ENCODE peak calls at places on chromosomes 3 and 15, in ten cellular contexts. One of them, this sample, is unnamed.

GRCh38 chr3:120203016-120203415 is 82.0 kb downstream of the GPR156 start:
- DNase-seq in suprapubic skin: no peak
- DNase-seq in psoas muscle: no peak
- DNase-seq in lower lobe of right lung: no peak
- DNase-seq in tibial nerve: no peak
- DNase-seq in SK-N-SH: no peak
- DNase-seq in pancreas: no peak
- DNase-seq in iPS DF 6.9: no peak
- DNase-seq in uterus: peak; percentile 29
- DNase-seq in astrocyte: peak; percentile 47
- DNase-seq in this sample: peak; percentile 94

GRCh38 chr3:100105536-100105935 is 8.8 kb downstream of the FILIP1L start:
- DNase-seq in suprapubic skin: no peak
- DNase-seq in SK-N-SH: no peak
- DNase-seq in psoas muscle: no peak
- DNase-seq in pancreas: no peak
- DNase-seq in iPS DF 6.9: no peak
- DNase-seq in astrocyte: no peak
- DNase-seq in uterus: no peak
- DNase-seq in lower lobe of right lung: no peak
- DNase-seq in tibial nerve: no peak
- DNase-seq in this sample: no peak

GRCh38 chr15:76239786-76240185 is 71.5 kb downstream of the ETFA start:
- DNase-seq in psoas muscle: no peak
- DNase-seq in SK-N-SH: no peak
- DNase-seq in suprapubic skin: no peak
- DNase-seq in uterus: no peak
- DNase-seq in astrocyte: peak; percentile 14
- DNase-seq in iPS DF 6.9: no peak
- DNase-seq in lower lobe of right lung: no peak
- DNase-seq in pancreas: no peak
- DNase-seq in tibial nerve: no peak
- DNase-seq in this sample: no peak

GRCh38 chr3:180036678-180037455 is at the start of gene PEX5L:
- DNase-seq in uterus: peak; percentile 13
- DNase-seq in suprapubic skin: no peak
- DNase-seq in astrocyte: peak; percentile 52
- DNase-seq in SK-N-SH: peak; percentile 82
- DNase-seq in iPS DF 6.9: peak; percentile 41
- DNase-seq in lower lobe of right lung: peak; percentile 57
- DNase-seq in pancreas: peak; percentile 78
- DNase-seq in psoas muscle: peak; percentile 54
- DNase-seq in tibial nerve: no peak
- DNase-seq in this sample: peak; percentile 57

GRCh38 chr3:71247221-71247947 is 336.1 kb downstream of the FOXP1 start:
- DNase-seq in tibial nerve: no peak
- DNase-seq in psoas muscle: no peak
- DNase-seq in SK-N-SH: peak; percentile 50
- DNase-seq in pancreas: no peak
- DNase-seq in astrocyte: no peak
- DNase-seq in suprapubic skin: no peak
- DNase-seq in uterus: no peak
- DNase-seq in lower lobe of right lung: no peak
- DNase-seq in iPS DF 6.9: peak; percentile 35
- DNase-seq in this sample: peak; percentile 27

GRCh38 chr3:32104492-32104891 is 1.9 kb upstream of the GPD1L start:
- DNase-seq in lower lobe of right lung: no peak
- DNase-seq in pancreas: no peak
- DNase-seq in iPS DF 6.9: no peak
- DNase-seq in SK-N-SH: no peak
- DNase-seq in suprapubic skin: no peak
- DNase-seq in uterus: no peak
- DNase-seq in psoas muscle: no peak
- DNase-seq in tibial nerve: no peak
- DNase-seq in astrocyte: no peak
- DNase-seq in this sample: no peak

GRCh38 chr15:36644156-36644896 is 64.9 kb downstream of the CDIN1 start:
- DNase-seq in tibial nerve: no peak
- DNase-seq in uterus: no peak
- DNase-seq in lower lobe of right lung: no peak
- DNase-seq in suprapubic skin: no peak
- DNase-seq in SK-N-SH: no peak
- DNase-seq in astrocyte: peak; percentile 16
- DNase-seq in psoas muscle: no peak
- DNase-seq in pancreas: no peak
- DNase-seq in iPS DF 6.9: no peak
- DNase-seq in this sample: no peak

GRCh38 chr3:10808130-10808735 is 7.8 kb upstream of the SLC6A11 start:
- DNase-seq in astrocyte: no peak
- DNase-seq in suprapubic skin: no peak
- DNase-seq in psoas muscle: no peak
- DNase-seq in lower lobe of right lung: no peak
- DNase-seq in SK-N-SH: no peak
- DNase-seq in uterus: no peak
- DNase-seq in pancreas: no peak
- DNase-seq in tibial nerve: no peak
- DNase-seq in iPS DF 6.9: no peak
- DNase-seq in this sample: no peak

GRCh38 chr3:57421336-57421735 is 122.8 kb downstream of the DNAH12 start:
- DNase-seq in astrocyte: peak; percentile 2
- DNase-seq in uterus: no peak
- DNase-seq in pancreas: no peak
- DNase-seq in SK-N-SH: no peak
- DNase-seq in iPS DF 6.9: no peak
- DNase-seq in lower lobe of right lung: no peak
- DNase-seq in suprapubic skin: no peak
- DNase-seq in psoas muscle: no peak
- DNase-seq in tibial nerve: no peak
- DNase-seq in this sample: no peak

GRCh38 chr3:116040152-116040551 is 405.1 kb downstream of the LSAMP start:
- DNase-seq in tibial nerve: no peak
- DNase-seq in SK-N-SH: no peak
- DNase-seq in lower lobe of right lung: no peak
- DNase-seq in suprapubic skin: no peak
- DNase-seq in astrocyte: no peak
- DNase-seq in psoas muscle: no peak
- DNase-seq in iPS DF 6.9: no peak
- DNase-seq in pancreas: no peak
- DNase-seq in uterus: no peak
- DNase-seq in this sample: no peak

GRCh38 chr15:26081758-26082068 is 218.6 kb upstream of the ATP10A start:
- DNase-seq in psoas muscle: no peak
- DNase-seq in suprapubic skin: no peak
- DNase-seq in lower lobe of right lung: no peak
- DNase-seq in iPS DF 6.9: no peak
- DNase-seq in pancreas: no peak
- DNase-seq in astrocyte: no peak
- DNase-seq in SK-N-SH: peak; percentile 15
- DNase-seq in uterus: no peak
- DNase-seq in tibial nerve: no peak
- DNase-seq in this sample: no peak

GRCh38 chr15:74203914-74204431 is 1.4 kb upstream of the STRA6 start:
- DNase-seq in SK-N-SH: peak; percentile 82
- DNase-seq in pancreas: no peak
- DNase-seq in suprapubic skin: no peak
- DNase-seq in psoas muscle: no peak
- DNase-seq in iPS DF 6.9: no peak
- DNase-seq in lower lobe of right lung: no peak
- DNase-seq in tibial nerve: peak; percentile 28
- DNase-seq in uterus: peak; percentile 75
- DNase-seq in astrocyte: peak; percentile 83
- DNase-seq in this sample: peak; percentile 86

GRCh38 chr15:54722342-54722986 is 474.3 kb downstream of the RSL24D1 start:
- DNase-seq in astrocyte: no peak
- DNase-seq in SK-N-SH: no peak
- DNase-seq in iPS DF 6.9: no peak
- DNase-seq in suprapubic skin: no peak
- DNase-seq in psoas muscle: no peak
- DNase-seq in tibial nerve: no peak
- DNase-seq in pancreas: no peak
- DNase-seq in lower lobe of right lung: no peak
- DNase-seq in uterus: no peak
- DNase-seq in this sample: no peak

GRCh38 chr3:89025185-89025584 is 82.2 kb upstream of the EPHA3 start:
- DNase-seq in astrocyte: peak; percentile 92
- DNase-seq in uterus: no peak
- DNase-seq in iPS DF 6.9: no peak
- DNase-seq in psoas muscle: no peak
- DNase-seq in lower lobe of right lung: no peak
- DNase-seq in suprapubic skin: no peak
- DNase-seq in SK-N-SH: no peak
- DNase-seq in pancreas: no peak
- DNase-seq in tibial nerve: no peak
- DNase-seq in this sample: peak; percentile 75

GRCh38 chr3:124829819-124830554 is 57.2 kb downstream of the ITGB5 start:
- DNase-seq in lower lobe of right lung: no peak
- DNase-seq in iPS DF 6.9: no peak
- DNase-seq in suprapubic skin: no peak
- DNase-seq in pancreas: no peak
- DNase-seq in psoas muscle: peak; percentile 63
- DNase-seq in uterus: no peak
- DNase-seq in tibial nerve: no peak
- DNase-seq in astrocyte: no peak
- DNase-seq in SK-N-SH: no peak
- DNase-seq in this sample: no peak

GRCh38 chr15:93854088-93854487 is 377.3 kb upstream of the MCTP2 start:
- DNase-seq in suprapubic skin: no peak
- DNase-seq in SK-N-SH: no peak
- DNase-seq in iPS DF 6.9: no peak
- DNase-seq in psoas muscle: no peak
- DNase-seq in uterus: no peak
- DNase-seq in tibial nerve: no peak
- DNase-seq in lower lobe of right lung: no peak
- DNase-seq in astrocyte: no peak
- DNase-seq in pancreas: no peak
- DNase-seq in this sample: no peak

GRCh38 chr3:81249540-81250029 is 511.9 kb downstream of the GBE1 start:
- DNase-seq in pancreas: no peak
- DNase-seq in lower lobe of right lung: no peak
- DNase-seq in iPS DF 6.9: no peak
- DNase-seq in tibial nerve: no peak
- DNase-seq in suprapubic skin: no peak
- DNase-seq in SK-N-SH: no peak
- DNase-seq in astrocyte: peak; percentile 69
- DNase-seq in psoas muscle: no peak
- DNase-seq in uterus: no peak
- DNase-seq in this sample: peak; percentile 66

GRCh38 chr3:81251108-81251507 is 510.3 kb downstream of the GBE1 start:
- DNase-seq in lower lobe of right lung: no peak
- DNase-seq in SK-N-SH: no peak
- DNase-seq in suprapubic skin: no peak
- DNase-seq in astrocyte: no peak
- DNase-seq in pancreas: no peak
- DNase-seq in iPS DF 6.9: no peak
- DNase-seq in tibial nerve: no peak
- DNase-seq in uterus: no peak
- DNase-seq in psoas muscle: no peak
- DNase-seq in this sample: no peak

DNA sequence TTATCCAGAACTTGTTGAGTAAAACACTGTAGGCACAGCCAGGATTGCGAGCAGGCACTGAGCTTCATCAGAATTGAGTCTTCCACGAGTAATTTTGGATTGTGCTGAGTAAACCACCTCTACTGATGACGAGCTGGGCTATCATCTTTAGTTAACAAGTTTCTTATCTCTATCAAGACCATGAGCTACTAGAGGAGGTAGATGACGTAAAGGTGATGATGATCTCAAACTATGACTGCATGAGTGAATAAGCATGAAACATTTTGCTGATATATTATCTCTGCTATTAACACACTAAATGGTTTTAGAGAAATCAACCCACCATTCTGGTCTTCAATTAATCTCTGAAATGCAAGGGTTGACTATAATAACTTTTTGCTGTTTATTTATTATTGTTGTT is 506.0 kb downstream of the GBE1 start:
- DNase-seq in astrocyte: no peak
- DNase-seq in lower lobe of right lung: no peak
- DNase-seq in pancreas: no peak
- DNase-seq in SK-N-SH: no peak
- DNase-seq in tibial nerve: no peak
- DNase-seq in psoas muscle: no peak
- DNase-seq in uterus: no peak
- DNase-seq in suprapubic skin: no peak
- DNase-seq in iPS DF 6.9: no peak
- DNase-seq in this sample: no peak
- H3K9me3 ChIP-seq in astrocyte: no peaks in the 10 kb centered on the region
- H3K9me3 ChIP-seq in lower lobe of right lung: no peaks in the 10 kb centered on the region
- H3K9me3 ChIP-seq in pancreas: no peaks in the 10 kb centered on the region
- H3K9me3 ChIP-seq in SK-N-SH: no peaks in the 10 kb centered on the region
- H3K9me3 ChIP-seq in tibial nerve: no peaks in the 10 kb centered on the region
- H3K9me3 ChIP-seq in psoas muscle: no peaks in the 10 kb centered on the region
- H3K9me3 ChIP-seq in uterus: no peaks in the 10 kb centered on the region
- H3K9me3 ChIP-seq in suprapubic skin: no peaks in the 10 kb centered on the region
- H3K9me3 ChIP-seq in iPS DF 6.9: no peaks in the 10 kb centered on the region
- H3K9me3 ChIP-seq in this sample: no peaks in the 10 kb centered on the region

GRCh38 chr3:46881819-46882376 is 4.4 kb downstream of the PTH1R start:
- DNase-seq in pancreas: no peak
- DNase-seq in uterus: peak; percentile 69
- DNase-seq in astrocyte: no peak
- DNase-seq in tibial nerve: no peak
- DNase-seq in SK-N-SH: peak; percentile 83
- DNase-seq in suprapubic skin: no peak
- DNase-seq in psoas muscle: no peak
- DNase-seq in iPS DF 6.9: no peak
- DNase-seq in lower lobe of right lung: no peak
- DNase-seq in this sample: peak; percentile 86
- H3K4me1 ChIP-seq in pancreas: no peaks in the 10 kb centered on the region
- H3K4me1 ChIP-seq in uterus: peaks cover 23% of the 10 kb centered on the region
- H3K4me1 ChIP-seq in astrocyte: peaks cover 6% of the 10 kb centered on the region
- H3K4me1 ChIP-seq in tibial nerve: peaks cover 13% of the 10 kb centered on the region
- H3K4me1 ChIP-seq in SK-N-SH: peaks cover 20% of the 10 kb centered on the region
- H3K4me1 ChIP-seq in suprapubic skin: peaks cover 28% of the 10 kb centered on the region
- H3K4me1 ChIP-seq in psoas muscle: peaks cover 4% of the 10 kb centered on the region
- H3K4me1 ChIP-seq in iPS DF 6.9: peaks cover 3% of the 10 kb centered on the region
- H3K4me1 ChIP-seq in lower lobe of right lung: peaks cover 20% of the 10 kb centered on the region
- H3K4me1 ChIP-seq in this sample: peaks cover 18% of the 10 kb centered on the region

GRCh38 chr15:22243440-22244130 is 163.3 kb downstream of the OR4M2 start:
- DNase-seq in suprapubic skin: no peak
- DNase-seq in astrocyte: no peak
- DNase-seq in psoas muscle: no peak
- DNase-seq in uterus: no peak
- DNase-seq in iPS DF 6.9: no peak
- DNase-seq in SK-N-SH: no peak
- DNase-seq in tibial nerve: no peak
- DNase-seq in lower lobe of right lung: no peak
- DNase-seq in pancreas: no peak
- DNase-seq in this sample: no peak
- H3K9me3 ChIP-seq in suprapubic skin: no peaks in the 10 kb centered on the region
- H3K9me3 ChIP-seq in astrocyte: peaks cover 6% of the 10 kb centered on the region
- H3K9me3 ChIP-seq in psoas muscle: no peaks in the 10 kb centered on the region
- H3K9me3 ChIP-seq in uterus: no peaks in the 10 kb centered on the region
- H3K9me3 ChIP-seq in iPS DF 6.9: peaks cover 4% of the 10 kb centered on the region
- H3K9me3 ChIP-seq in SK-N-SH: no peaks in the 10 kb centered on the region
- H3K9me3 ChIP-seq in tibial nerve: no peaks in the 10 kb centered on the region
- H3K9me3 ChIP-seq in lower lobe of right lung: no peaks in the 10 kb centered on the region
- H3K9me3 ChIP-seq in pancreas: no peaks in the 10 kb centered on the region
- H3K9me3 ChIP-seq in this sample: no peaks in the 10 kb centered on the region

GRCh38 chr3:191944835-191945234 is 483.9 kb downstream of the PYDC2 start:
- DNase-seq in SK-N-SH: no peak
- DNase-seq in suprapubic skin: no peak
- DNase-seq in astrocyte: no peak
- DNase-seq in tibial nerve: no peak
- DNase-seq in uterus: no peak
- DNase-seq in pancreas: no peak
- DNase-seq in lower lobe of right lung: no peak
- DNase-seq in iPS DF 6.9: no peak
- DNase-seq in psoas muscle: no peak
- DNase-seq in this sample: no peak
- H3K4me1 ChIP-seq in SK-N-SH: no peaks in the 10 kb centered on the region
- H3K4me1 ChIP-seq in suprapubic skin: no peaks in the 10 kb centered on the region
- H3K4me1 ChIP-seq in astrocyte: no peaks in the 10 kb centered on the region
- H3K4me1 ChIP-seq in tibial nerve: no peaks in the 10 kb centered on the region
- H3K4me1 ChIP-seq in uterus: no peaks in the 10 kb centered on the region
- H3K4me1 ChIP-seq in pancreas: no peaks in the 10 kb centered on the region
- H3K4me1 ChIP-seq in lower lobe of right lung: no peaks in the 10 kb centered on the region
- H3K4me1 ChIP-seq in iPS DF 6.9: no peaks in the 10 kb centered on the region
- H3K4me1 ChIP-seq in psoas muscle: no peaks in the 10 kb centered on the region
- H3K4me1 ChIP-seq in this sample: no peaks in the 10 kb centered on the region

This sample was measured in adipocyte.